ENCODE peak calls at places on chromosomes 16 and 17, in nine cellular contexts. One of them, this sample, is unnamed.

GRCh38 chr16:90046971-90047713 is 27.9 kb upstream of the DBNDD1 start:
- DNase-seq in CD4-positive, CD25-positive, alpha-beta regulatory T cell: no peak
- DNase-seq in activated effector memory CD4-positive, alpha-beta T cell treated with Interleukin-2 at 50 U/mL for 16 hours: no peak
- DNase-seq in AG10803: peak; percentile 34
- DNase-seq in Calu3: peak; percentile 52
- DNase-seq in WTC11: peak; percentile 29
- DNase-seq in lower lobe of right lung: peak; percentile 81
- DNase-seq in pons: no peak
- DNase-seq in HCT116: no peak
- DNase-seq in this sample: no peak

GRCh38 chr16:49601541-49601940 is 227.9 kb downstream of the C16orf78 start:
- DNase-seq in HCT116: no peak
- DNase-seq in activated effector memory CD4-positive, alpha-beta T cell treated with Interleukin-2 at 50 U/mL for 16 hours: no peak
- DNase-seq in Calu3: no peak
- DNase-seq in lower lobe of right lung: no peak
- DNase-seq in WTC11: no peak
- DNase-seq in pons: no peak
- DNase-seq in CD4-positive, CD25-positive, alpha-beta regulatory T cell: no peak
- DNase-seq in AG10803: no peak
- DNase-seq in this sample: no peak

GRCh38 chr16:65075877-65076276 is 46.0 kb downstream of the CDH11 start:
- DNase-seq in HCT116: no peak
- DNase-seq in AG10803: no peak
- DNase-seq in Calu3: no peak
- DNase-seq in activated effector memory CD4-positive, alpha-beta T cell treated with Interleukin-2 at 50 U/mL for 16 hours: no peak
- DNase-seq in pons: no peak
- DNase-seq in WTC11: no peak
- DNase-seq in CD4-positive, CD25-positive, alpha-beta regulatory T cell: no peak
- DNase-seq in lower lobe of right lung: no peak
- DNase-seq in this sample: no peak

GRCh38 chr17:60381958-60382357 is 10.0 kb downstream of the USP32 start:
- DNase-seq in HCT116: no peak
- DNase-seq in WTC11: no peak
- DNase-seq in activated effector memory CD4-positive, alpha-beta T cell treated with Interleukin-2 at 50 U/mL for 16 hours: no peak
- DNase-seq in Calu3: no peak
- DNase-seq in pons: no peak
- DNase-seq in lower lobe of right lung: no peak
- DNase-seq in CD4-positive, CD25-positive, alpha-beta regulatory T cell: no peak
- DNase-seq in AG10803: no peak
- DNase-seq in this sample: no peak

GRCh38 chr16:17134586-17134985 is 336.2 kb downstream of the XYLT1 start:
- DNase-seq in HCT116: no peak
- DNase-seq in Calu3: no peak
- DNase-seq in CD4-positive, CD25-positive, alpha-beta regulatory T cell: no peak
- DNase-seq in pons: no peak
- DNase-seq in activated effector memory CD4-positive, alpha-beta T cell treated with Interleukin-2 at 50 U/mL for 16 hours: no peak
- DNase-seq in lower lobe of right lung: no peak
- DNase-seq in AG10803: no peak
- DNase-seq in WTC11: no peak
- DNase-seq in this sample: no peak

GRCh38 chr17:67052720-67053437 is 8.5 kb downstream of the CACNG1 start:
- DNase-seq in lower lobe of right lung: no peak
- DNase-seq in AG10803: no peak
- DNase-seq in pons: no peak
- DNase-seq in WTC11: no peak
- DNase-seq in CD4-positive, CD25-positive, alpha-beta regulatory T cell: no peak
- DNase-seq in Calu3: no peak
- DNase-seq in HCT116: no peak
- DNase-seq in activated effector memory CD4-positive, alpha-beta T cell treated with Interleukin-2 at 50 U/mL for 16 hours: no peak
- DNase-seq in this sample: no peak

GRCh38 chr16:31880322-31880979 is 6.8 kb downstream of the ZNF267 start:
- DNase-seq in lower lobe of right lung: no peak
- DNase-seq in WTC11: no peak
- DNase-seq in activated effector memory CD4-positive, alpha-beta T cell treated with Interleukin-2 at 50 U/mL for 16 hours: no peak
- DNase-seq in Calu3: peak; percentile 23
- DNase-seq in AG10803: peak; percentile 53
- DNase-seq in HCT116: no peak
- DNase-seq in pons: peak; percentile 56
- DNase-seq in CD4-positive, CD25-positive, alpha-beta regulatory T cell: no peak
- DNase-seq in this sample: no peak

GRCh38 chr17:59633658-59634359 is 14.1 kb downstream of the CLTC start:
- DNase-seq in pons: no peak
- DNase-seq in WTC11: no peak
- DNase-seq in HCT116: no peak
- DNase-seq in CD4-positive, CD25-positive, alpha-beta regulatory T cell: no peak
- DNase-seq in activated effector memory CD4-positive, alpha-beta T cell treated with Interleukin-2 at 50 U/mL for 16 hours: no peak
- DNase-seq in AG10803: no peak
- DNase-seq in Calu3: no peak
- DNase-seq in lower lobe of right lung: no peak
- DNase-seq in this sample: no peak

GRCh38 chr17:80763293-80763867 is 218.7 kb downstream of the RPTOR start:
- DNase-seq in Calu3: no peak
- DNase-seq in activated effector memory CD4-positive, alpha-beta T cell treated with Interleukin-2 at 50 U/mL for 16 hours: no peak
- DNase-seq in AG10803: no peak
- DNase-seq in WTC11: no peak
- DNase-seq in CD4-positive, CD25-positive, alpha-beta regulatory T cell: no peak
- DNase-seq in HCT116: no peak
- DNase-seq in lower lobe of right lung: no peak
- DNase-seq in pons: no peak
- DNase-seq in this sample: no peak

GRCh38 chr16:3182608-3183444 is 5.2 kb upstream of the OR1F1 start:
- DNase-seq in Calu3: peak; percentile 88
- DNase-seq in activated effector memory CD4-positive, alpha-beta T cell treated with Interleukin-2 at 50 U/mL for 16 hours: no peak
- DNase-seq in WTC11: peak; percentile 85
- DNase-seq in CD4-positive, CD25-positive, alpha-beta regulatory T cell: no peak
- DNase-seq in HCT116: no peak
- DNase-seq in pons: no peak
- DNase-seq in AG10803: peak; percentile 46
- DNase-seq in lower lobe of right lung: peak; percentile 68
- DNase-seq in this sample: no peak

GRCh38 chr17:70527364-70527888 is 358.1 kb downstream of the KCNJ2 start:
- DNase-seq in pons: peak; percentile 59
- DNase-seq in WTC11: no peak
- DNase-seq in AG10803: no peak
- DNase-seq in lower lobe of right lung: no peak
- DNase-seq in Calu3: no peak
- DNase-seq in HCT116: no peak
- DNase-seq in CD4-positive, CD25-positive, alpha-beta regulatory T cell: no peak
- DNase-seq in activated effector memory CD4-positive, alpha-beta T cell treated with Interleukin-2 at 50 U/mL for 16 hours: no peak
- DNase-seq in this sample: no peak